ENCODE peak calls at places on chromosomes 2 and 18, in seven cellular contexts. E, R, H, P, S, Z and D are unnamed samples.

GRCh38 chr18:58562146-58562998 is 66.5 kb downstream of the ALPK2 start:
- DNase-seq in P (no peak), Z (no peak), R (no peak), E (no peak), S (no peak), H (no peak), D (no peak)

GRCh38 chr2:38176619-38177021 is 100.7 kb upstream of the CYP1B1 start:
- DNase-seq in H (no peak), E (no peak), P (peak; percentile 11), Z (no peak), R (no peak), S (no peak), D (no peak)

GRCh38 chr18:42586603-42587002 is 528.9 kb downstream of the RIT2 start:
- DNase-seq in P (no peak), H (no peak), S (no peak), R (no peak), E (no peak), Z (no peak), D (no peak)

GRCh38 chr2:239273280-239274234 is 127.3 kb downstream of the HDAC4 start:
- DNase-seq in H (no peak), E (peak; percentile 11), P (no peak), Z (no peak), S (peak; percentile 87), R (no peak), D (peak; percentile 84)

GRCh38 chr2:205156457-205156856 is 525.8 kb upstream of the NRP2 start:
- DNase-seq in E (no peak), Z (no peak), S (no peak), H (no peak), P (no peak), R (no peak), D (no peak)

GRCh38 chr2:11553661-11554429 is 20.0 kb downstream of the GREB1 start:
- DNase-seq in P (no peak), Z (no peak), E (no peak), H (no peak), S (peak; percentile 22), R (peak; percentile 29), D (no peak)

GRCh38 chr18:76496200-76496890 is 1.3 kb upstream of the ZNF516 start:
- DNase-seq in E (peak; percentile 56), R (peak; percentile 86), Z (no peak), P (peak; percentile 56), H (no peak), S (peak; percentile 89), D (peak; percentile 95)

GRCh38 chr2:239211391-239212094 is 189.3 kb downstream of the HDAC4 start:
- DNase-seq in Z (no peak), R (no peak), E (no peak), H (no peak), P (peak; percentile 40), S (no peak), D (no peak)

GRCh38 chr2:196677404-196677803 is 37.9 kb downstream of the CCDC150 start:
- DNase-seq in P (no peak), H (no peak), E (no peak), Z (no peak), S (no peak), R (no peak), D (peak; percentile 27)

GRCh38 chr2:97664636-97664970 is 759 bp upstream of the ACTR1B start:
- DNase-seq in R (no peak), S (no peak), Z (no peak), E (no peak), H (no peak), P (no peak), D (no peak)

GRCh38 chr18:23977709-23978483 is 36.7 kb upstream of the TTC39C start:
- DNase-seq in E (no peak), Z (no peak), P (no peak), H (no peak), S (no peak), R (no peak), D (no peak)

GRCh38 chr2:226190479-226191252 is 609.0 kb downstream of the IRS1 start:
- DNase-seq in S (no peak), P (no peak), H (no peak), E (no peak), R (no peak), Z (no peak), D (no peak)

GRCh38 chr2:18901255-18901654 is 311.9 kb upstream of the NT5C1B start:
- DNase-seq in Z (no peak), P (no peak), H (no peak), R (no peak), E (no peak), S (no peak), D (no peak)

GRCh38 chr18:12377556-12378553 is 828 bp upstream of the AFG3L2 start:
- DNase-seq in S (no peak), Z (peak; percentile 83), P (no peak), R (no peak), E (no peak), H (no peak), D (no peak)

GRCh38 chr18:361941-362913 is 94.4 kb upstream of the THOC1 start:
- DNase-seq in E (no peak), S (no peak), H (no peak), P (peak; percentile 15), Z (no peak), R (no peak), D (peak; percentile 58)

GRCh38 chr2:172807011-172807410 is 71.4 kb downstream of the RAPGEF4 start:
- DNase-seq in R (no peak), H (no peak), P (no peak), Z (no peak), E (no peak), S (no peak), D (no peak)

GRCh38 chr2:215356334-215356947 is 44.6 kb downstream of the ATIC start:
- DNase-seq in E (no peak), P (no peak), Z (no peak), H (no peak), S (no peak), R (no peak), D (no peak)

GRCh38 chr2:215355801-215356200 is 43.9 kb downstream of the ATIC start:
- DNase-seq in S (no peak), P (no peak), R (no peak), Z (no peak), H (no peak), E (no peak), D (no peak)

GRCh38 chr2:215356948-215357461 is 45.1 kb downstream of the ATIC start:
- DNase-seq in E (no peak), Z (no peak), R (no peak), S (no peak), P (no peak), H (no peak), D (no peak)

GRCh38 chr2:215352602-215353001 is 40.7 kb downstream of the ATIC start:
- DNase-seq in Z (no peak), P (no peak), S (no peak), H (no peak), R (no peak), E (no peak), D (no peak)

DNA sequence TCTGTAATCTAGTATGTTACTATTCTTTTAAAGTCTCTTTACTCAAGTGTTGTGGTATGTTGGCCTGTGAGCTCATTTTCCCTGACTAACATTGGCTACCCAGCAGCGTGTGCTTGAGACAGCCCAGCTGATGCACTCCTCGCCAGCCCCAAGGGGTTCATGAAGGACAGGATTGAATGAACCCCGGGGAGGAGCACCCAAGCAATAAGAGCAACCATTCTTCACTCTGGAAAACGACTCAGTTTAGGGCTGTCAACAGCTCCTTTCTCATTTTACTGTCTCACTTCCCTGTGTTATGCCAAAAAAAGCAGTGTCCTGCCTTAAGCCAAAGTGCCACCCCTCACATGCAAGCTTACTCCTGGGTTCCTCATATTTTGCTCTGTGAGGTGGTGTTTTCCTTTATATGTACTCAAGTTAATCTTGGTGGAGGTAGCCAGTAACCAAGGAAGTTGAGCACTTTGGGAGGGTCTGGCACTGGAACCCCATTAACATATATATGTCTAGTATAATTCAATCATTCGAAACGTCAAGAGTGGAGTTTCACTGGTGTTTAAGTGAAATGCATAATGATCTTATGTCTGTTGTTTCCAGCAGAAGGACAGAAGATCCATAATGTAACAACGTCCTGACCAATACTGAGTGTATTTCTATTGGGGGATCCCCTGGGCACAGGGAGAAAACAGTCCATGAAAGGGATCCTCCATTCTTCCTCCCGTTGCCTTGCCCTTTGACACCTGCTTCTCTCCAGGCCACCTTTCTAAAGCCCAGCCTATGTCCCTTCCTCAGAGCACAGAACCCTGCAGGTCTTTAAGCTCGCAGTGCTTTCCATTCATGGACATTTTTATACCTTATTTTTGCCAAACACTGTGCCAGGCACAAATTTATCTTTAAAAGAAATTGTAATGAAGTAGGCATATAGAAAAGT is 43.2 kb downstream of the ATIC start:
- DNase-seq in H (no peak), S (no peak), R (no peak), Z (no peak), E (no peak), P (no peak), D (no peak)
- TF ChIP-seq POLR2A in H (no peak), S (no peak), R (no peak), Z (no peak), E (no peak), P (no peak), D (no peak)

GRCh38 chr18:35617865-35618264 is 36.3 kb downstream of the GALNT1 start:
- DNase-seq in S (no peak), Z (no peak), R (no peak), E (no peak), P (no peak), H (no peak), D (no peak)
- TF ChIP-seq CTCF in S (no peak), Z (no peak), R (no peak), E (no peak), P (no peak), H (no peak), D (no peak)

DNA sequence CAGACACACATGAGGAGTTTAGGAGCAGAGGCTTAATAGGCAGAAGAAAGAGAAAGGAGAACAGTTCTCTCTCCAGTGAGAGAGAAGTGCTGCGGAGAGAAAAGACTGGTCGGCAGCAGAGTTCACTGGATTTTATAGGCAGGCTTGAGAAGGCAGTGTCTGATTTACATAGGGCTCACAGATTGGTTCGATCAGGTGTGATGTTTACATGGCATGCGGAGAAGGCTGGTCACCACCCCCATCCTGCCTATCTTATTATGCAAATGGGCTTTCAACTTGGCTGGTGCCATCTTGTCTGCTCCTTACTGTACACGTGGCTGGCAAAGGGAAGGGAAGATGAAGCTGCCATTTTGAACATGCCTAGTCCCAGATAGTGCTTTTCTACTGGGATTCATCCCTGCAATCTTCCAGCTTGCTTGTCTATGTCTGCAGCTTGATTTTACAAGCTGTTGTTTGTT is 113.4 kb downstream of the AP1S3 start:
- DNase-seq in R (no peak), Z (no peak), H (no peak), S (no peak), E (no peak), P (no peak), D (no peak)
- TF ChIP-seq POLR2A in R (no peak), Z (no peak), H (no peak), S (no peak), E (no peak), P (no peak), D (no peak)

GRCh38 chr2:176488446-176488845 is 219.2 kb downstream of the MTX2 start:
- DNase-seq in R (no peak), H (no peak), S (no peak), Z (no peak), E (no peak), P (no peak), D (no peak)

GRCh38 chr2:176483481-176483880 is 214.2 kb downstream of the MTX2 start:
- DNase-seq in Z (no peak), R (no peak), P (no peak), H (no peak), E (no peak), S (no peak), D (no peak)

GRCh38 chr2:176479961-176480360 is 210.7 kb downstream of the MTX2 start:
- DNase-seq in R (no peak), E (no peak), S (no peak), Z (no peak), P (no peak), H (no peak), D (no peak)

GRCh38 chr2:176484838-176485237 is 215.6 kb downstream of the MTX2 start:
- DNase-seq in R (no peak), S (no peak), P (no peak), Z (no peak), H (no peak), E (no peak), D (no peak)

GRCh38 chr2:176483901-176484568 is 214.8 kb downstream of the MTX2 start:
- DNase-seq in Z (no peak), P (no peak), R (no peak), E (no peak), S (no peak), H (no peak), D (no peak)
- TF ChIP-seq CTCF in Z (no peak), P (no peak), R (no peak), E (no peak), S (no peak), H (no peak), D (no peak)